ENCODE peak calls at places on chromosomes 3 and 15, in six cellular contexts. X is fibroblast of pulmonary artery, O is heart right ventricle, Q is body of pancreas, M is A549, B is lower leg skin. G is an unnamed sample.

GRCh38 chr15:28919201-28919627 is 33.4 kb downstream of the APBA2 start:
- DNase-seq in X (no peak), O (no peak), Q (no peak), M (peak; percentile 36), B (no peak), G (no peak)

GRCh38 chr15:29128671-29129070 is 141.0 kb downstream of the NSMCE3 start:
- DNase-seq in X (no peak), O (no peak), Q (no peak), M (no peak), B (no peak), G (no peak)

GRCh38 chr3:123719785-123720531 is 135.1 kb upstream of the HACD2 start:
- DNase-seq in X (no peak), O (peak; percentile 56), Q (no peak), M (no peak), B (peak; percentile 90), G (no peak)

GRCh38 chr15:41284425-41285177 is 47.8 kb downstream of the OIP5 start:
- DNase-seq in X (peak; percentile 25), O (peak; percentile 32), Q (peak; percentile 43), M (peak; percentile 7), B (peak; percentile 75), G (no peak)

GRCh38 chr3:167776144-167776685 is 40.7 kb downstream of the SERPINI1 start:
- DNase-seq in X (no peak), O (no peak), Q (no peak), M (no peak), B (no peak), G (no peak)

GRCh38 chr3:196499061-196499460 is 4.5 kb downstream of the RNF168 start:
- DNase-seq in X (peak; percentile 21), O (no peak), Q (no peak), M (no peak), B (peak; percentile 26), G (no peak)

GRCh38 chr15:85689729-85690128 is 105.0 kb downstream of the KLHL25 start:
- DNase-seq in X (peak; percentile 84), O (peak; percentile 60), Q (no peak), M (no peak), B (no peak), G (peak; percentile 51)

GRCh38 chr3:66472313-66473134 is 28.3 kb downstream of the LRIG1 start:
- DNase-seq in X (peak; percentile 75), O (no peak), Q (no peak), M (peak; percentile 38), B (no peak), G (no peak)

GRCh38 chr3:8743911-8744310 is 10.3 kb downstream of the CAV3 start:
- DNase-seq in X (no peak), O (no peak), Q (no peak), M (no peak), B (peak; percentile 67), G (no peak)

GRCh38 chr3:179088306-179088705 is 16.7 kb upstream of the ZMAT3 start:
- DNase-seq in X (no peak), O (no peak), Q (no peak), M (peak; percentile 7), B (no peak), G (no peak)

GRCh38 chr15:72790302-72790955 is 6.9 kb upstream of the ADPGK start:
- DNase-seq in X (no peak), O (no peak), Q (no peak), M (no peak), B (no peak), G (no peak)

GRCh38 chr15:46456431-46456830 is 821.6 kb downstream of the SQOR start:
- DNase-seq in X (no peak), O (no peak), Q (no peak), M (no peak), B (no peak), G (no peak)

GRCh38 chr15:63870043-63870394 is 36.3 kb upstream of the HERC1 start:
- DNase-seq in X (no peak), O (no peak), Q (no peak), M (no peak), B (no peak), G (no peak)

GRCh38 chr3:134486577-134487041 is 752 bp downstream of the CEP63 start:
- DNase-seq in X (peak; percentile 37), O (no peak), Q (no peak), M (no peak), B (no peak), G (no peak)

GRCh38 chr3:11610044-11610671 is 33.6 kb downstream of the VGLL4 start:
- DNase-seq in X (peak; percentile 67), O (no peak), Q (no peak), M (no peak), B (no peak), G (peak; percentile 61)

GRCh38 chr15:27675571-27675970 is 423.5 kb downstream of the OCA2 start:
- DNase-seq in X (no peak), O (no peak), Q (no peak), M (no peak), B (peak; percentile 50), G (no peak)

GRCh38 chr15:69587731-69588130 is 135.1 kb downstream of the RPLP1 start:
- DNase-seq in X (no peak), O (no peak), Q (no peak), M (no peak), B (no peak), G (no peak)

GRCh38 chr3:140128217-140129137 is 193.5 kb downstream of the CLSTN2 start:
- DNase-seq in X (peak; percentile 6), O (peak; percentile 23), Q (peak; percentile 60), M (peak; percentile 10), B (no peak), G (no peak)

GRCh38 chr3:113873814-113874526 is 35.4 kb downstream of the GRAMD1C start:
- DNase-seq in X (no peak), O (no peak), Q (no peak), M (no peak), B (no peak), G (no peak)

GRCh38 chr3:11120091-11120845 is 34.0 kb upstream of the HRH1 start:
- DNase-seq in X (peak; percentile 56), O (no peak), Q (no peak), M (no peak), B (peak; percentile 74), G (no peak)

GRCh38 chr3:185729335-185729715 is 95.5 kb downstream of the IGF2BP2 start:
- DNase-seq in X (peak; percentile 91), O (no peak), Q (no peak), M (no peak), B (no peak), G (no peak)

GRCh38 chr3:156551261-156551660 is 3.7 kb downstream of the SSR3 start:
- DNase-seq in X (no peak), O (no peak), Q (no peak), M (no peak), B (no peak), G (no peak)

GRCh38 chr3:130709671-130710070 is 37.0 kb downstream of the PIK3R4 start:
- DNase-seq in X (peak; percentile 29), O (no peak), Q (no peak), M (no peak), B (no peak), G (no peak)

GRCh38 chr3:125103406-125103805 is 47.6 kb upstream of the HEG1 start:
- DNase-seq in X (no peak), O (no peak), Q (no peak), M (no peak), B (no peak), G (no peak)

GRCh38 chr3:125104639-125105038 is 48.8 kb upstream of the HEG1 start:
- DNase-seq in X (peak; percentile 78), O (no peak), Q (no peak), M (no peak), B (no peak), G (no peak)

GRCh38 chr3:125102470-125102869 is 46.7 kb upstream of the HEG1 start:
- DNase-seq in X (no peak), O (no peak), Q (no peak), M (no peak), B (no peak), G (no peak)

GRCh38 chr3:125107384-125107783 is 51.6 kb upstream of the HEG1 start:
- DNase-seq in X (no peak), O (no peak), Q (no peak), M (no peak), B (no peak), G (no peak)

GRCh38 chr3:125105116-125105515 is 49.3 kb upstream of the HEG1 start:
- DNase-seq in X (peak; percentile 50), O (no peak), Q (no peak), M (no peak), B (no peak), G (no peak)
- H3K4me3 ChIP-seq in X (no peak overlapping the region), O (no peak overlapping the region), Q (no peak overlapping the region), M (no peak overlapping the region), B (no peak overlapping the region), G (no peak overlapping the region)

GRCh38 chr3:23602895-23603443 is 202.8 kb upstream of the UBE2E1 start:
- DNase-seq in X (no peak), O (no peak), Q (no peak), M (no peak), B (no peak), G (no peak)

GRCh38 chr3:23600178-23600577 is 205.6 kb upstream of the UBE2E1 start:
- DNase-seq in X (peak; percentile 90), O (no peak), Q (no peak), M (no peak), B (no peak), G (peak; percentile 69)

DNA sequence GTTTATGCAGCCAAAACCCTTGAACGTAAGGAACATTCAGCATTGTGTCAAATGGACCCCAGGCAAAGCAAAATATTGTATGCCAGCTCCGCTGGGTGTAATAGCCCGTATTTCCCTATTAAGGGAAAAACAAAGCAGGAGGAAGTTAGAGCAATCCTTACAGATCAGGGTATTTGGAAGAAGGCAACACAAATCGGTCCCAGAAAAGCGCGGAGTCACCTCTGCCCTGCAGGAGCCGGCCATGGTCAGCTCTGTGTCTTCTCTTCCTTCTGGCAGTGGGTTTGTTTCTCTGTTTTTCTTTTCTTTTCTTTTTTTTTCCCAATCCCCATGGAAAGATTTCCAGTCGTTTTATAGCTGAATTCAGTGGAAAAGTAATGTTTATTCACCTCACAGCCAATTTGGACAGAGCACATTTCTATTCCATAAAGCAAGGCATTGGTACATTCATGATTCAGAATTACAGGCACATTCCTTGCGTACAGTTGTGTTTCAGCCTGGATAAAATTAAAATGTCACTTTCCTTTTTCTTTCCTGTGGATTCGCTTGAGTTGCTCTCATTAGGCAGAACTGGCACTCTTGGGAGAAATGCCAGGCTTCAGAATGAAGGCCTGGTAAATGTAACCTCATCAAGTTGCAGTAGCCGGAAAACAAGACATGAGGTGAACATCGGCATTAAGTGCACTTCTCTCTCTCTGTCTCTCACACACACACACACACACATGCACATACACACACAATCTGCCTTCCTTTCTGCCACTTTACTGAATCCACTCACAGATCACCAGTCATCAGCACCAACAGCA is 204.5 kb upstream of the UBE2E1 start:
- DNase-seq in X (peak; percentile 13), O (no peak), Q (no peak), M (no peak), B (no peak), G (no peak)
- H3K4me3 ChIP-seq in X (no peak overlapping the region), O (no peak overlapping the region), Q (no peak overlapping the region), M (no peak overlapping the region), B (no peak overlapping the region), G (no peak overlapping the region)

GRCh38 chr3:122067214-122067550 is 12.0 kb downstream of the CD86 start:
- DNase-seq in X (peak; percentile 4), O (no peak), Q (no peak), M (no peak), B (no peak), G (no peak)
- H3K4me3 ChIP-seq in X (no peak overlapping the region), O (no peak overlapping the region), Q (no peak overlapping the region), M (no peak overlapping the region), B (no peak overlapping the region), G (no peak overlapping the region)

DNA sequence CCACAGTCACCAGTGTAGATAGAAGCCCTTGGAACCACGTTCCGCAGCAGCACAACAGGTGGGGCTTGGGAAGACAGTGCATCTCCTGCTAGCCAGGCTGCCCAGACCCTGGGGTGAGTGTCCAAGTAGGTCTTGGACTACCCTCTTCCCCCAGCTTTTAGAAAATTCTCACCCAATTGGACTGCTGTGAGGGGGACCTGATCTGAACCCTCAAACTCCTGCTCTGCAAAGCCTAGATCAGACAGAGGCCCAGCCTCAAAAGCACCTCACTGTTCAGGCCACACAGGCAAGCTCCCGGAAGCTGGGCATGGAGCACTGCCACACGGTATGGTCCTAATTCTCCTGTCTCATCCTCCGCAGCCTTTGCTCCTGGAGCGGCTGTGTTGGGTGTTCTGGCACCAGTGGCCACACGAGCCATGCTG is 41.1 kb downstream of the CPN2 start:
- DNase-seq in X (no peak), O (no peak), Q (no peak), M (no peak), B (peak; percentile 79), G (no peak)
- H3K4me3 ChIP-seq in X (no peak overlapping the region), O (no peak overlapping the region), Q (no peak overlapping the region), M (no peak overlapping the region), B (no peak overlapping the region), G (no peak overlapping the region)